ENCODE peak calls at places on chromosomes 13 and 19, in four cellular contexts. U, Y, T and W are unnamed samples.
A peak's percentile ranks its signal among the peaks of the same experiment; 100 is the strongest.

GRCh38 chr19:37963190-37963947 is 56.4 kb downstream of the SIPA1L3 start:
- DNase-seq in U (peak; percentile 24), Y (peak; percentile 47), T (peak; percentile 50), W (no peak)

GRCh38 chr13:44307844-44308243 is 65.8 kb upstream of the SERP2 start:
- DNase-seq in U (no peak), Y (no peak), T (no peak), W (no peak)

GRCh38 chr19:3509566-3509989 is 3.5 kb downstream of the FZR1 start:
- DNase-seq in U (no peak), Y (peak; percentile 80), T (no peak), W (no peak)

GRCh38 chr13:29924951-29925350 is 74.5 kb upstream of the UBL3 start:
- DNase-seq in U (no peak), Y (no peak), T (no peak), W (no peak)

GRCh38 chr13:113528798-113529180 is 38.3 kb upstream of the DCUN1D2 start:
- DNase-seq in U (no peak), Y (no peak), T (no peak), W (no peak)

GRCh38 chr19:11783767-11784166 is 14.6 kb upstream of the ZNF491 start:
- DNase-seq in U (no peak), Y (no peak), T (no peak), W (no peak)

GRCh38 chr19:51398096-51398704 is 7.8 kb upstream of the C19orf84 start:
- DNase-seq in U (peak; percentile 58), Y (peak; percentile 18), T (peak; percentile 29), W (no peak)

GRCh38 chr13:96632536-96633320 is 361.5 kb downstream of the OXGR1 start:
- DNase-seq in U (no peak), Y (no peak), T (no peak), W (no peak)

GRCh38 chr19:13797870-13798269 is 2.6 kb downstream of the ZSWIM4 start:
- DNase-seq in U (peak; percentile 47), Y (peak; percentile 71), T (peak; percentile 63), W (peak; percentile 31)

GRCh38 chr19:11142528-11143171 is 12.9 kb downstream of the SPC24 start:
- DNase-seq in U (no peak), Y (peak; percentile 95), T (peak; percentile 96), W (peak; percentile 93)

GRCh38 chr19:55624109-55625003 is at the start of gene ZNF784:
- DNase-seq in U (peak; percentile 86), Y (peak; percentile 90), T (peak; percentile 94), W (peak; percentile 97)

GRCh38 chr19:46537136-46538097 is 41.8 kb upstream of the PNMA8B start:
- DNase-seq in U (peak; percentile 64), Y (peak; percentile 29), T (peak; percentile 40), W (peak; percentile 80)

GRCh38 chr13:94322925-94323324 is 156.6 kb downstream of the DCT start:
- DNase-seq in U (peak; percentile 37), Y (no peak), T (no peak), W (no peak)

GRCh38 chr13:27427663-27428062 is 3.2 kb downstream of the GTF3A start:
- DNase-seq in U (no peak), Y (no peak), T (no peak), W (no peak)

GRCh38 chr19:15551183-15552004 is 43.1 kb downstream of the CYP4F22 start:
- DNase-seq in U (no peak), Y (no peak), T (peak; percentile 14), W (peak; percentile 64)

GRCh38 chr13:53137777-53138176 is 109.2 kb downstream of the OLFM4 start:
- DNase-seq in U (peak; percentile 6), Y (peak; percentile 86), T (peak; percentile 81), W (no peak)

GRCh38 chr13:42548731-42549554 is 25.0 kb upstream of the TNFSF11 start:
- DNase-seq in U (peak; percentile 76), Y (no peak), T (peak; percentile 94), W (no peak)

GRCh38 chr19:33928458-33928950 is 131.8 kb downstream of the KCTD15 start:
- DNase-seq in U (no peak), Y (no peak), T (no peak), W (no peak)

GRCh38 chr13:40452741-40453665 is 213.4 kb downstream of the FOXO1 start:
- DNase-seq in U (peak; percentile 17), Y (peak; percentile 8), T (peak; percentile 28), W (peak; percentile 5)

GRCh38 chr13:23380534-23380933 is 53.0 kb downstream of the SACS start:
- DNase-seq in U (no peak), Y (peak; percentile 71), T (peak; percentile 90), W (no peak)

GRCh38 chr13:112664501-112665203 is 25.2 kb upstream of the ATP11A start:
- DNase-seq in U (no peak), Y (peak; percentile 47), T (no peak), W (no peak)

GRCh38 chr13:26743971-26744370 is 16.6 kb downstream of the GPR12 start:
- DNase-seq in U (no peak), Y (no peak), T (no peak), W (no peak)

GRCh38 chr13:76527041-76527440 is 359.2 kb downstream of the KCTD12 start:
- DNase-seq in U (no peak), Y (peak; percentile 0), T (no peak), W (no peak)

GRCh38 chr19:2475018-2475701 is 767 bp upstream of the GADD45B start:
- DNase-seq in U (peak; percentile 65), Y (peak; percentile 48), T (peak; percentile 56), W (peak; percentile 55)

GRCh38 chr13:31827707-31828106 is 88.4 kb downstream of the RXFP2 start:
- DNase-seq in U (no peak), Y (no peak), T (no peak), W (no peak)

GRCh38 chr19:17448190-17448967 is at the start of gene TMEM221:
- DNase-seq in U (peak; percentile 57), Y (no peak), T (no peak), W (peak; percentile 65)

GRCh38 chr13:77002590-77003190 is 10.8 kb downstream of the CLN5 start:
- DNase-seq in U (peak; percentile 53), Y (peak; percentile 48), T (peak; percentile 61), W (no peak)

GRCh38 chr19:8552810-8553209 is 24.4 kb downstream of the MYO1F start:
- DNase-seq in U (peak; percentile 81), Y (peak; percentile 62), T (peak; percentile 44), W (peak; percentile 3)

GRCh38 chr19:43526884-43527859 is at the start of gene ETHE1:
- DNase-seq in U (peak; percentile 84), Y (peak; percentile 31), T (peak; percentile 50), W (peak; percentile 86)

GRCh38 chr19:55206664-55207500 is 2.4 kb downstream of the PTPRH start:
- DNase-seq in U (peak; percentile 82), Y (peak; percentile 86), T (peak; percentile 90), W (peak; percentile 97)

GRCh38 chr13:113724016-113724758 is 34.8 kb upstream of the TMEM255B start:
- DNase-seq in U (no peak), Y (no peak), T (no peak), W (no peak)

GRCh38 chr13:42110410-42111155 is 62.1 kb downstream of the DGKH start:
- DNase-seq in U (peak; percentile 81), Y (peak; percentile 82), T (peak; percentile 87), W (peak; percentile 24)

GRCh38 chr13:99403458-99403971 is 96.3 kb upstream of the GPR183 start:
- DNase-seq in U (no peak), Y (no peak), T (no peak), W (peak; percentile 30)

GRCh38 chr19:45528149-45528743 is 21.0 kb downstream of the VASP start:
- DNase-seq in U (no peak), Y (peak; percentile 56), T (peak; percentile 43), W (peak; percentile 72)

GRCh38 chr13:83881917-83882625 is at the start of gene SLITRK1:
- DNase-seq in U (peak; percentile 35), Y (peak; percentile 19), T (peak; percentile 53), W (no peak)

GRCh38 chr13:30421093-30422055 is 919 bp upstream of the UBE2L5 start:
- DNase-seq in U (peak; percentile 84), Y (peak; percentile 80), T (peak; percentile 89), W (peak; percentile 48)

GRCh38 chr19:1154731-1155351 is 19.2 kb downstream of the SBNO2 start:
- DNase-seq in U (peak; percentile 85), Y (peak; percentile 86), T (peak; percentile 90), W (peak; percentile 66)
- TF ChIP-seq CTCF in U (no peak), Y (no peak), T (no peak), W (no peak)

GRCh38 chr13:37068962-37069361 is 9.5 kb upstream of the SUPT20H start:
- DNase-seq in U (peak; percentile 28), Y (peak; percentile 30), T (peak; percentile 40), W (no peak)
- TF ChIP-seq CTCF in U (no peak), Y (peak; percentile 46), T (no peak), W (no peak)

GRCh38 chr19:50148528-50148927 is 14.6 kb downstream of the IZUMO2 start:
- DNase-seq in U (no peak), Y (no peak), T (no peak), W (no peak)

GRCh38 chr19:50152578-50152977 is 10.5 kb downstream of the IZUMO2 start:
- DNase-seq in U (no peak), Y (no peak), T (no peak), W (no peak)

DNA sequence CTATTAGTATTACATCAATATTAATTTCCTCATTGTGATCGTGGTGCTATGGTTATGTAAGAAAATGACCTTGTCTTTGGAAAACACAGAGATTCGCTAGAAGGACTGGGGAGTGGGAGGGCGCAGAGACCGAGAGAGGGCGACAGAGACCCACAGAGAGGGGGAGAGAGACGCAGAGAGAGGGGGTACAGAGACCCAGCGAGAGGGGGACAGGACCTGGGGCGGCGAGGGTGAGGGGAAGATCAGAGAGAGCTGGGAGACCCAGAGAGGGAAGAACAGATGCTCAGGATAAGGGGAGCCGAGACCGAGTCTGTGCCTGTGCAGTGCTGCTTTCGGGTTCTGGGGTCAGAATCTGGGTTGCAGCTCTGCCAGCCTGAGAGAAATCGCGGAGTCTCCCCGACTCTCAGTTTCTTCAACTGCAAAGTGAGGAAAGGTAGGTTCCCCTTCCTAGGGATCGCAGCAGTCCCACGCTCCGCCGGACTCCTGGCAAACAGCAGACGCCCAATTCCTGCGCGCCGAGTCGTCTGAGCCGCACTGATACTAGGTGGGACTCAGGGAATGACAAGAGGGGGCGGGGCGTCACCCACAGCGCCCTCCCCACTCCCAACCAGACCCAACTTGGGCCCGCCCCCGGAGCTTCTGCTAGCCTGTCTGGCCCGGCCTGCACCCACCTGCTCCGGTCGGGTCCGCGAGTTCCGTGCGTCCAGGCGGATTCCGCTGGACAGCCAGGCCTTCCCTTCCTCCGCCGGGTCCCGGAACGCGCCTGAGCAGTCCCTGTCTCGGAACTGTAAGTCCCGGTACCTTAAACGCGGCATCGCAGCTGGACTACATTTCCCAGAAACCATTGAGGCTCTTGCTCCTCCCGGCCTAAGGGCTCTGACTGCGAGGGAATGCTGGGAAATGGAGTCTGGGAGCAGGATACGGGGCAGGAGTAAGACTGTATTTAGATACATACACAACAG is 15.3 kb downstream of the IZUMO2 start:
- DNase-seq in U (peak; percentile 44), Y (peak; percentile 92), T (peak; percentile 81), W (peak; percentile 91)
- TF ChIP-seq CTCF in U (no peak), Y (peak; percentile 38), T (no peak), W (peak; percentile 82)

DNA sequence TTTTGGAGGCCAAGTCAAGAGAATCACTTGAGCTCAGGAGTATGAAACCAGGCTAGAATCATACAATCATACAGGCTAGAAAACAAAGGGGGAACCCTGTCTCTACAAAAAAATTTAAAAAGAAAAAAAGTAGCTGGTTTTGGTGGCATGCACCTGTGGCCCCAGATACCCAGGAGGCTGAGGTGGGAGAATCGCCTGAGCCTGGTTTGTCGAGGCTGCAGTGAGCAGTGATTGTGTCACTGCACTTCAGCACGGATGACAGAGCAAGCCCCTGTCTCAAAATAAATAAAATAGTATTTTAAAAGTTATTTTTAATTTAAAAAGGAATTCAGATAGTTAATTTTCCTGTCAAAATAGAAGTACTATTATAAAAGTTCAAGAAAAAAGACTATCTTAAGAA is 369.1 kb upstream of the SLITRK5 start:
- DNase-seq in U (no peak), Y (no peak), T (no peak), W (no peak)
- TF ChIP-seq CTCF in U (no peak), Y (no peak), T (no peak), W (no peak)

GRCh38 chr19:40235238-40236025 is 8.9 kb upstream of the CCNP start:
- DNase-seq in U (no peak), Y (no peak), T (no peak), W (no peak)
- TF ChIP-seq CTCF in U (peak; percentile 20), Y (peak; percentile 25), T (no peak), W (no peak)